ENCODE peak calls at places on chromosome 13, in eight cellular contexts. One of them, this sample, is unnamed.
A peak's percentile ranks its signal among the peaks of the same experiment; 100 is the strongest.

GRCh38 chr13:49954674-49955455 is 18.7 kb upstream of the SPRYD7 start:
- DNase-seq in GM18507: no peak
- DNase-seq in NCI-H510A treated with DMSO at 0.1 percent for 48 hours: no peak
- DNase-seq in AG09319: no peak
- DNase-seq in HFFc6: peak; percentile 2
- DNase-seq in CD8-positive, alpha-beta memory T cell: no peak
- DNase-seq in substantia nigra: no peak
- DNase-seq in cerebellar cortex: no peak
- DNase-seq in this sample: no peak

GRCh38 chr13:102726430-102726829 is 31.6 kb upstream of the METTL21C start:
- DNase-seq in GM18507: no peak
- DNase-seq in NCI-H510A treated with DMSO at 0.1 percent for 48 hours: no peak
- DNase-seq in AG09319: no peak
- DNase-seq in HFFc6: no peak
- DNase-seq in CD8-positive, alpha-beta memory T cell: no peak
- DNase-seq in substantia nigra: no peak
- DNase-seq in cerebellar cortex: no peak
- DNase-seq in this sample: no peak

GRCh38 chr13:61110804-61111203 is 304.8 kb downstream of the PCDH20 start:
- DNase-seq in GM18507: no peak
- DNase-seq in NCI-H510A treated with DMSO at 0.1 percent for 48 hours: no peak
- DNase-seq in AG09319: no peak
- DNase-seq in HFFc6: no peak
- DNase-seq in CD8-positive, alpha-beta memory T cell: no peak
- DNase-seq in substantia nigra: no peak
- DNase-seq in cerebellar cortex: no peak
- DNase-seq in this sample: no peak

GRCh38 chr13:66468656-66469055 is 761.5 kb downstream of the PCDH9 start:
- DNase-seq in GM18507: no peak
- DNase-seq in NCI-H510A treated with DMSO at 0.1 percent for 48 hours: no peak
- DNase-seq in AG09319: no peak
- DNase-seq in HFFc6: no peak
- DNase-seq in CD8-positive, alpha-beta memory T cell: no peak
- DNase-seq in substantia nigra: no peak
- DNase-seq in cerebellar cortex: no peak
- DNase-seq in this sample: no peak

GRCh38 chr13:31898383-31899071 is 133.0 kb upstream of the FRY start:
- DNase-seq in GM18507: no peak
- DNase-seq in NCI-H510A treated with DMSO at 0.1 percent for 48 hours: no peak
- DNase-seq in AG09319: no peak
- DNase-seq in HFFc6: no peak
- DNase-seq in CD8-positive, alpha-beta memory T cell: no peak
- DNase-seq in substantia nigra: no peak
- DNase-seq in cerebellar cortex: peak; percentile 55
- DNase-seq in this sample: no peak

GRCh38 chr13:93118081-93118615 is 108.5 kb upstream of the GPC6 start:
- DNase-seq in GM18507: no peak
- DNase-seq in NCI-H510A treated with DMSO at 0.1 percent for 48 hours: no peak
- DNase-seq in AG09319: no peak
- DNase-seq in HFFc6: no peak
- DNase-seq in CD8-positive, alpha-beta memory T cell: no peak
- DNase-seq in substantia nigra: no peak
- DNase-seq in cerebellar cortex: no peak
- DNase-seq in this sample: no peak

GRCh38 chr13:28171266-28171665 is 32.9 kb downstream of the PAN3 start:
- DNase-seq in GM18507: no peak
- DNase-seq in NCI-H510A treated with DMSO at 0.1 percent for 48 hours: no peak
- DNase-seq in AG09319: no peak
- DNase-seq in HFFc6: no peak
- DNase-seq in CD8-positive, alpha-beta memory T cell: no peak
- DNase-seq in substantia nigra: no peak
- DNase-seq in cerebellar cortex: no peak
- DNase-seq in this sample: no peak

GRCh38 chr13:104534847-104535246 is 1468.6 kb upstream of the SLC10A2 start:
- DNase-seq in GM18507: no peak
- DNase-seq in NCI-H510A treated with DMSO at 0.1 percent for 48 hours: no peak
- DNase-seq in AG09319: no peak
- DNase-seq in HFFc6: no peak
- DNase-seq in CD8-positive, alpha-beta memory T cell: no peak
- DNase-seq in substantia nigra: no peak
- DNase-seq in cerebellar cortex: no peak
- DNase-seq in this sample: no peak

GRCh38 chr13:113422790-113423189 is 30.5 kb downstream of the ADPRHL1 start:
- DNase-seq in GM18507: no peak
- DNase-seq in NCI-H510A treated with DMSO at 0.1 percent for 48 hours: no peak
- DNase-seq in AG09319: no peak
- DNase-seq in HFFc6: no peak
- DNase-seq in CD8-positive, alpha-beta memory T cell: no peak
- DNase-seq in substantia nigra: no peak
- DNase-seq in cerebellar cortex: no peak
- DNase-seq in this sample: no peak

GRCh38 chr13:51793570-51794273 is 10.2 kb downstream of the DHRS12 start:
- DNase-seq in GM18507: no peak
- DNase-seq in NCI-H510A treated with DMSO at 0.1 percent for 48 hours: no peak
- DNase-seq in AG09319: no peak
- DNase-seq in HFFc6: peak; percentile 77
- DNase-seq in CD8-positive, alpha-beta memory T cell: no peak
- DNase-seq in substantia nigra: no peak
- DNase-seq in cerebellar cortex: no peak
- DNase-seq in this sample: no peak

GRCh38 chr13:109211616-109212015 is 574.8 kb downstream of the IRS2 start:
- DNase-seq in GM18507: no peak
- DNase-seq in NCI-H510A treated with DMSO at 0.1 percent for 48 hours: no peak
- DNase-seq in AG09319: no peak
- DNase-seq in HFFc6: peak; percentile 64
- DNase-seq in CD8-positive, alpha-beta memory T cell: no peak
- DNase-seq in substantia nigra: no peak
- DNase-seq in cerebellar cortex: no peak
- DNase-seq in this sample: no peak

GRCh38 chr13:91017669-91018053 is 329.8 kb upstream of the MIR17HG start:
- DNase-seq in GM18507: no peak
- DNase-seq in NCI-H510A treated with DMSO at 0.1 percent for 48 hours: no peak
- DNase-seq in AG09319: no peak
- DNase-seq in HFFc6: no peak
- DNase-seq in CD8-positive, alpha-beta memory T cell: no peak
- DNase-seq in substantia nigra: no peak
- DNase-seq in cerebellar cortex: peak; percentile 48
- DNase-seq in this sample: no peak

GRCh38 chr13:113980489-113981064 is 6.7 kb upstream of the C13orf46 start:
- DNase-seq in GM18507: no peak
- DNase-seq in NCI-H510A treated with DMSO at 0.1 percent for 48 hours: no peak
- DNase-seq in AG09319: no peak
- DNase-seq in HFFc6: no peak
- DNase-seq in CD8-positive, alpha-beta memory T cell: no peak
- DNase-seq in substantia nigra: no peak
- DNase-seq in cerebellar cortex: no peak
- DNase-seq in this sample: peak; percentile 48

GRCh38 chr13:51811046-51811445 is 7.1 kb upstream of the DHRS12 start:
- DNase-seq in GM18507: no peak
- DNase-seq in NCI-H510A treated with DMSO at 0.1 percent for 48 hours: no peak
- DNase-seq in AG09319: no peak
- DNase-seq in HFFc6: no peak
- DNase-seq in CD8-positive, alpha-beta memory T cell: no peak
- DNase-seq in substantia nigra: no peak
- DNase-seq in cerebellar cortex: no peak
- DNase-seq in this sample: peak; percentile 38

GRCh38 chr13:102561933-102562332 is 34.9 kb upstream of the TPP2 start:
- DNase-seq in GM18507: no peak
- DNase-seq in NCI-H510A treated with DMSO at 0.1 percent for 48 hours: no peak
- DNase-seq in AG09319: no peak
- DNase-seq in HFFc6: no peak
- DNase-seq in CD8-positive, alpha-beta memory T cell: no peak
- DNase-seq in substantia nigra: no peak
- DNase-seq in cerebellar cortex: no peak
- DNase-seq in this sample: no peak

GRCh38 chr13:50154697-50155096 is 139.5 kb downstream of the KCNRG start:
- DNase-seq in GM18507: no peak
- DNase-seq in NCI-H510A treated with DMSO at 0.1 percent for 48 hours: no peak
- DNase-seq in AG09319: no peak
- DNase-seq in HFFc6: no peak
- DNase-seq in CD8-positive, alpha-beta memory T cell: no peak
- DNase-seq in substantia nigra: no peak
- DNase-seq in cerebellar cortex: no peak
- DNase-seq in this sample: no peak

GRCh38 chr13:101424381-101425155 is 8.3 kb upstream of the NALCN start:
- DNase-seq in GM18507: no peak
- DNase-seq in NCI-H510A treated with DMSO at 0.1 percent for 48 hours: no peak
- DNase-seq in AG09319: no peak
- DNase-seq in HFFc6: no peak
- DNase-seq in CD8-positive, alpha-beta memory T cell: no peak
- DNase-seq in substantia nigra: peak; percentile 30
- DNase-seq in cerebellar cortex: no peak
- DNase-seq in this sample: no peak

GRCh38 chr13:113862766-113863510 is 938 bp downstream of the GAS6 start:
- DNase-seq in GM18507: no peak
- DNase-seq in NCI-H510A treated with DMSO at 0.1 percent for 48 hours: no peak
- DNase-seq in AG09319: no peak
- DNase-seq in HFFc6: no peak
- DNase-seq in CD8-positive, alpha-beta memory T cell: no peak
- DNase-seq in substantia nigra: no peak
- DNase-seq in cerebellar cortex: peak; percentile 14
- DNase-seq in this sample: peak; percentile 50

GRCh38 chr13:60654405-60654804 is 257.4 kb downstream of the TDRD3 start:
- DNase-seq in GM18507: no peak
- DNase-seq in NCI-H510A treated with DMSO at 0.1 percent for 48 hours: no peak
- DNase-seq in AG09319: no peak
- DNase-seq in HFFc6: peak; percentile 48
- DNase-seq in CD8-positive, alpha-beta memory T cell: no peak
- DNase-seq in substantia nigra: no peak
- DNase-seq in cerebellar cortex: peak; percentile 27
- DNase-seq in this sample: peak; percentile 0

GRCh38 chr13:32316030-32316344 is 679 bp downstream of the BRCA2 start:
- DNase-seq in GM18507: no peak
- DNase-seq in NCI-H510A treated with DMSO at 0.1 percent for 48 hours: peak; percentile 42
- DNase-seq in AG09319: no peak
- DNase-seq in HFFc6: no peak
- DNase-seq in CD8-positive, alpha-beta memory T cell: no peak
- DNase-seq in substantia nigra: no peak
- DNase-seq in cerebellar cortex: no peak
- DNase-seq in this sample: peak; percentile 44

GRCh38 chr13:45928843-45929242 is 77.3 kb upstream of the SIAH3 start:
- DNase-seq in GM18507: no peak
- DNase-seq in NCI-H510A treated with DMSO at 0.1 percent for 48 hours: no peak
- DNase-seq in AG09319: no peak
- DNase-seq in HFFc6: no peak
- DNase-seq in CD8-positive, alpha-beta memory T cell: no peak
- DNase-seq in substantia nigra: no peak
- DNase-seq in cerebellar cortex: no peak
- DNase-seq in this sample: no peak

GRCh38 chr13:84574851-84575250 is 692.6 kb upstream of the SLITRK1 start:
- DNase-seq in GM18507: no peak
- DNase-seq in NCI-H510A treated with DMSO at 0.1 percent for 48 hours: peak; percentile 18
- DNase-seq in AG09319: no peak
- DNase-seq in HFFc6: peak; percentile 49
- DNase-seq in CD8-positive, alpha-beta memory T cell: no peak
- DNase-seq in substantia nigra: no peak
- DNase-seq in cerebellar cortex: no peak
- DNase-seq in this sample: no peak

GRCh38 chr13:60111726-60112125 is 52.0 kb downstream of the DIAPH3 start:
- DNase-seq in GM18507: no peak
- DNase-seq in NCI-H510A treated with DMSO at 0.1 percent for 48 hours: no peak
- DNase-seq in AG09319: no peak
- DNase-seq in HFFc6: peak; percentile 25
- DNase-seq in CD8-positive, alpha-beta memory T cell: no peak
- DNase-seq in substantia nigra: no peak
- DNase-seq in cerebellar cortex: no peak
- DNase-seq in this sample: no peak

GRCh38 chr13:108734676-108735075 is 105.3 kb downstream of the MYO16 start:
- DNase-seq in GM18507: no peak
- DNase-seq in NCI-H510A treated with DMSO at 0.1 percent for 48 hours: peak; percentile 9
- DNase-seq in AG09319: no peak
- DNase-seq in HFFc6: no peak
- DNase-seq in CD8-positive, alpha-beta memory T cell: no peak
- DNase-seq in substantia nigra: no peak
- DNase-seq in cerebellar cortex: no peak
- DNase-seq in this sample: no peak

GRCh38 chr13:113152894-113153809 is 5.3 kb upstream of the PROZ start:
- DNase-seq in GM18507: no peak
- DNase-seq in NCI-H510A treated with DMSO at 0.1 percent for 48 hours: no peak
- DNase-seq in AG09319: no peak
- DNase-seq in HFFc6: no peak
- DNase-seq in CD8-positive, alpha-beta memory T cell: peak; percentile 23
- DNase-seq in substantia nigra: no peak
- DNase-seq in cerebellar cortex: no peak
- DNase-seq in this sample: peak; percentile 47

GRCh38 chr13:77374339-77374738 is 47.4 kb upstream of the MYCBP2 start:
- DNase-seq in GM18507: no peak
- DNase-seq in NCI-H510A treated with DMSO at 0.1 percent for 48 hours: no peak
- DNase-seq in AG09319: no peak
- DNase-seq in HFFc6: no peak
- DNase-seq in CD8-positive, alpha-beta memory T cell: no peak
- DNase-seq in substantia nigra: no peak
- DNase-seq in cerebellar cortex: no peak
- DNase-seq in this sample: no peak

GRCh38 chr13:76825415-76825814 is 60.8 kb downstream of the KCTD12 start:
- DNase-seq in GM18507: no peak
- DNase-seq in NCI-H510A treated with DMSO at 0.1 percent for 48 hours: no peak
- DNase-seq in AG09319: no peak
- DNase-seq in HFFc6: no peak
- DNase-seq in CD8-positive, alpha-beta memory T cell: no peak
- DNase-seq in substantia nigra: no peak
- DNase-seq in cerebellar cortex: no peak
- DNase-seq in this sample: no peak

GRCh38 chr13:20843177-20843576 is 59.4 kb downstream of the XPO4 start:
- DNase-seq in GM18507: no peak
- DNase-seq in NCI-H510A treated with DMSO at 0.1 percent for 48 hours: no peak
- DNase-seq in AG09319: no peak
- DNase-seq in HFFc6: no peak
- DNase-seq in CD8-positive, alpha-beta memory T cell: no peak
- DNase-seq in substantia nigra: no peak
- DNase-seq in cerebellar cortex: peak; percentile 44
- DNase-seq in this sample: no peak

GRCh38 chr13:44240611-44241010 is 133.0 kb upstream of the SERP2 start:
- DNase-seq in GM18507: no peak
- DNase-seq in NCI-H510A treated with DMSO at 0.1 percent for 48 hours: no peak
- DNase-seq in AG09319: no peak
- DNase-seq in HFFc6: no peak
- DNase-seq in CD8-positive, alpha-beta memory T cell: no peak
- DNase-seq in substantia nigra: no peak
- DNase-seq in cerebellar cortex: no peak
- DNase-seq in this sample: no peak

GRCh38 chr13:94739235-94739634 is 26.9 kb upstream of the SOX21 start:
- DNase-seq in GM18507: no peak
- DNase-seq in NCI-H510A treated with DMSO at 0.1 percent for 48 hours: no peak
- DNase-seq in AG09319: no peak
- DNase-seq in HFFc6: no peak
- DNase-seq in CD8-positive, alpha-beta memory T cell: no peak
- DNase-seq in substantia nigra: no peak
- DNase-seq in cerebellar cortex: no peak
- DNase-seq in this sample: no peak

GRCh38 chr13:29886446-29886845 is 36.0 kb upstream of the UBL3 start:
- DNase-seq in GM18507: no peak
- DNase-seq in NCI-H510A treated with DMSO at 0.1 percent for 48 hours: no peak
- DNase-seq in AG09319: no peak
- DNase-seq in HFFc6: no peak
- DNase-seq in CD8-positive, alpha-beta memory T cell: peak; percentile 17
- DNase-seq in substantia nigra: no peak
- DNase-seq in cerebellar cortex: no peak
- DNase-seq in this sample: no peak

GRCh38 chr13:32040052-32040642 is 8.6 kb downstream of the FRY start:
- DNase-seq in GM18507: no peak
- DNase-seq in NCI-H510A treated with DMSO at 0.1 percent for 48 hours: no peak
- DNase-seq in AG09319: no peak
- DNase-seq in HFFc6: no peak
- DNase-seq in CD8-positive, alpha-beta memory T cell: no peak
- DNase-seq in substantia nigra: no peak
- DNase-seq in cerebellar cortex: no peak
- DNase-seq in this sample: no peak

GRCh38 chr13:32883501-32883900 is 132.7 kb upstream of the KL start:
- DNase-seq in GM18507: no peak
- DNase-seq in NCI-H510A treated with DMSO at 0.1 percent for 48 hours: no peak
- DNase-seq in AG09319: no peak
- DNase-seq in HFFc6: peak; percentile 8
- DNase-seq in CD8-positive, alpha-beta memory T cell: no peak
- DNase-seq in substantia nigra: no peak
- DNase-seq in cerebellar cortex: peak; percentile 6
- DNase-seq in this sample: peak; percentile 72

GRCh38 chr13:48125794-48126228 is 30.9 kb upstream of the MED4 start:
- DNase-seq in GM18507: no peak
- DNase-seq in NCI-H510A treated with DMSO at 0.1 percent for 48 hours: no peak
- DNase-seq in AG09319: peak; percentile 12
- DNase-seq in HFFc6: no peak
- DNase-seq in CD8-positive, alpha-beta memory T cell: no peak
- DNase-seq in substantia nigra: no peak
- DNase-seq in cerebellar cortex: peak; percentile 78
- DNase-seq in this sample: no peak